ENCODE peak calls at places on chromosome 15, in five cellular contexts. U is suprapubic skin, N is GM12878, D is PC-3, A is fibroblast of pulmonary artery. G is an unnamed sample.

GRCh38 chr15:71800835-71801745 is 9.3 kb upstream of the NR2E3 start:
- DNase-seq in D (peak), U (peak), A (peak), N (no peak), G (peak)

GRCh38 chr15:65326844-65327243 is 22.4 kb downstream of the RNU5B-1 start:
- DNase-seq in U (no peak), A (no peak), D (no peak), N (no peak), G (no peak)

GRCh38 chr15:63601727-63602185 is 4.6 kb downstream of the FBXL22 start:
- DNase-seq in N (no peak), U (no peak), D (no peak), A (no peak), G (peak)

GRCh38 chr15:31135523-31135922 is 34.0 kb upstream of the TRPM1 start:
- DNase-seq in U (no peak), N (no peak), A (no peak), D (no peak), G (no peak)

GRCh38 chr15:85624241-85624855 is 170.4 kb downstream of the KLHL25 start:
- DNase-seq in A (peak), U (no peak), D (no peak), N (no peak), G (no peak)

GRCh38 chr15:50066202-50066601 is 52.8 kb downstream of the ATP8B4 start:
- DNase-seq in U (no peak), N (no peak), D (peak), A (peak), G (no peak)

GRCh38 chr15:92123848-92124631 is 269.6 kb upstream of the ST8SIA2 start:
- DNase-seq in U (no peak), D (no peak), N (no peak), A (no peak), G (no peak)

GRCh38 chr15:70560617-70561328 is 202.6 kb downstream of the UACA start:
- DNase-seq in A (no peak), D (no peak), U (peak), N (no peak), G (no peak)

GRCh38 chr15:98077186-98077585 is 116.7 kb downstream of the ARRDC4 start:
- DNase-seq in N (no peak), D (no peak), U (no peak), A (no peak), G (no peak)

GRCh38 chr15:27509014-27509413 is 538.0 kb downstream of the GABRG3 start:
- DNase-seq in N (no peak), D (no peak), U (no peak), A (no peak), G (no peak)

GRCh38 chr15:30043211-30043655 is 39.5 kb upstream of the GOLGA8J start:
- DNase-seq in U (no peak), D (peak), N (no peak), A (peak), G (peak)

GRCh38 chr15:42368096-42368495 is 8.8 kb downstream of the CAPN3 start:
- DNase-seq in U (no peak), A (no peak), N (no peak), D (no peak), G (no peak)

GRCh38 chr15:58307313-58307961 is 124.4 kb upstream of the LIPC start:
- DNase-seq in D (no peak), U (no peak), N (no peak), A (peak), G (no peak)

GRCh38 chr15:95304116-95304873 is 1026.2 kb upstream of the NR2F2 start:
- DNase-seq in U (no peak), D (no peak), N (no peak), A (peak), G (no peak)

GRCh38 chr15:71043373-71043772 is 71.9 kb upstream of the THSD4 start:
- DNase-seq in A (no peak), D (peak), U (no peak), N (no peak), G (no peak)

GRCh38 chr15:68713874-68714273 is 106.8 kb downstream of the ANP32A start:
- DNase-seq in A (no peak), N (no peak), D (no peak), U (no peak), G (no peak)

GRCh38 chr15:87489902-87490301 is 766.6 kb downstream of the NTRK3 start:
- DNase-seq in N (no peak), A (no peak), D (no peak), U (no peak), G (no peak)

GRCh38 chr15:85588657-85589056 is 206.1 kb downstream of the KLHL25 start:
- DNase-seq in A (peak), N (no peak), D (no peak), U (no peak), G (no peak)

GRCh38 chr15:59993950-59994401 is 10.1 kb upstream of the FOXB1 start:
- DNase-seq in U (no peak), A (no peak), N (no peak), D (no peak), G (peak)

GRCh38 chr15:28101201-28101600 is 2.1 kb upstream of the OCA2 start:
- DNase-seq in D (no peak), N (no peak), U (peak), A (no peak), G (no peak)

GRCh38 chr15:72338617-72339321 is 18.8 kb upstream of the CELF6 start:
- DNase-seq in A (peak), N (no peak), U (no peak), D (peak), G (no peak)

GRCh38 chr15:44394062-44394461 is 33.4 kb upstream of the CTDSPL2 start:
- DNase-seq in A (peak), U (no peak), N (no peak), D (no peak), G (no peak)
- H3K4me3 ChIP-seq in A (no peak), U (no peak), N (no peak), D (no peak), G (no peak)

GRCh38 chr15:89198934-89199333 is 22.4 kb downstream of the RLBP1 start:
- DNase-seq in D (no peak), A (no peak), U (no peak), N (no peak), G (no peak)
- H3K4me3 ChIP-seq in D (no peak), A (no peak), U (no peak), N (no peak), G (no peak)

DNA sequence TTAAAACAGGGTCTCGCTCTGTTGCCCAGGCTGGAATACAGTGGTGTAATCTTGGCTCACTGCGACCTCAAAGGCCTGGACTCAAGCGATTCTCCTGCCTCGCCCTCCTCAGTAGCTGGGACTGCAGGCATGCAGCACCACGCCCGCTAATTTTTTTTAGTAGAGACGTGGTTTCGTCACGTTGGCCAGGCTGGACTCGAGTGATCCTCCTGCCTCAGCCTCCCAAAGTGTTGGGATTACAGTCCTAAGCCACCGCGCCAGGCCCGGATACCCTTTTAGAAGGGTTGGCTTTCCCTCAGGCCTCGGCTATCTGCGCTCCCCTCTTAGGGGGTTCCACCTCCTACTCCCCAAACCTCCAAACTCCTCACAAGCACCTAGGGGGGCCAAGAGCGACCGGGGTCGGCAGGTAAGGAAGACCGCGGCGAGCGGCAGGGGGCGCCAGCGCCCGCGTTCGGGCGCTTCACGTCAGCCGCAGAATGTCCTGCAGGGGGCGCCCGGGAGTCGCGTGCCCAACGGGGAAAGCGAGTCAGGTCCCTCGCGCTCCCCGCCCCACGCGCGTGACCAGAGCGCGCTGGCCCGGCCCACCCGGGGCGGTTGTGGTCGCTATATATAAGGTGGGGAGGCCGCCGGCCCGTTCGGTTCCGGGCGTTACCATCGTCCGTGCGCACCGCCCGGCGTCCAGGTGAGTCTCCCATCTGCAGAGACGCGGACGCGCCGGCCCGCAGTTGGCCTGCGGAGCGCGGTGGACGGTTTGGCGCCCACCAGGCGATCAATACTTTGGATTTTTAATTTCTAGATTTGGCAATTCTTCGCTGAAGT is 51.8 kb upstream of the GATM start:
- DNase-seq in U (peak), N (no peak), D (peak), A (peak), G (no peak)
- H3K4me3 ChIP-seq in U (peak), N (peak), D (peak), A (peak), G (no peak)

DNA sequence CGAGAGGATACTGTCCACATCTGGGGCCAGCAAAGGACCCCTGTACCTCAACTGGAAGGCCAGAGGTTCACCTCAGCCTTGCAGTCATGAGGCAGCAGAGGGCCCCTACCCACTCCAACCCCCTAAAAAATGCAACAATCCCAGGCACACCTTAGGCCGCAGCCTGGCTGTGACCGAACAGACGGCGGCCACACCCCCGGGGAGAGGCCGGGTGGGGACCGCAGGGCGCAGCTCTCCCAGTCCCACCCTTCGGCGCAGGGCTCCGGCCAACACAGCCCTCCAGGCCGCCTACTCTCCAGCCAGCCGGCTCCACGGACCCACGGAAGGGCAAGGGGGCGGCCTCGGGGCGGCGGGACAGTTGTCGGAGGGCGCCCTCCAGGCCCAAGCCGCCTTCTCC is 457 bp upstream of the DNAJA4 start:
- DNase-seq in U (no peak), A (no peak), D (no peak), N (no peak), G (no peak)
- H3K4me3 ChIP-seq in U (peak), A (no peak), D (peak), N (peak), G (no peak)

GRCh38 chr15:74783072-74783807 is 1.4 kb downstream of the CSK start:
- DNase-seq in N (no peak), D (no peak), U (no peak), A (peak), G (peak)

GRCh38 chr15:74784426-74784825 is 2.5 kb downstream of the CSK start:
- DNase-seq in D (no peak), N (no peak), U (no peak), A (no peak), G (peak)

GRCh38 chr15:74782596-74783071 is 754 bp downstream of the CSK start:
- DNase-seq in D (no peak), U (no peak), N (no peak), A (no peak), G (no peak)

GRCh38 chr15:74784854-74785715 is 3.2 kb downstream of the CSK start:
- DNase-seq in U (no peak), N (no peak), D (no peak), A (no peak), G (peak)

DNA sequence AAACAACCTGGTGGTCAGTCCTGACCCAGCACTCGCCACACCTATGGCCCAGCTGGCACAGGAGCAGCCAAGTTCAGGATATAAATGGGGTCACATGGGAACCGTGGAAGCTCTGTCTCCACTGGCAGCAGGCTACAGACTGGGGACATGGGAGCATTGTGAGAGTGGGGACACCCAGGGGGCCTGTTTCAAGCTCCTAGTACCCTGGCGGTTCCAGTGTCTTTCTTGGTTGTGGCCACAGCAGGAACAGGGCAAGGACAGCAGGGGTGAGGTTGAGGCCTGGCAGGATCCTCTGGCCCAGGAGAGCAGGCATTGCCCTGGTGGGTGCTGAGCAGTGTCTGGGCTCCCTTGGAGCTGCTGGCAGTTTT is 1.9 kb downstream of the CSK start:
- DNase-seq in A (no peak), U (no peak), N (no peak), D (no peak), G (no peak)
- H3K4me3 ChIP-seq in A (peak), U (peak), N (peak), D (peak), G (peak)

DNA sequence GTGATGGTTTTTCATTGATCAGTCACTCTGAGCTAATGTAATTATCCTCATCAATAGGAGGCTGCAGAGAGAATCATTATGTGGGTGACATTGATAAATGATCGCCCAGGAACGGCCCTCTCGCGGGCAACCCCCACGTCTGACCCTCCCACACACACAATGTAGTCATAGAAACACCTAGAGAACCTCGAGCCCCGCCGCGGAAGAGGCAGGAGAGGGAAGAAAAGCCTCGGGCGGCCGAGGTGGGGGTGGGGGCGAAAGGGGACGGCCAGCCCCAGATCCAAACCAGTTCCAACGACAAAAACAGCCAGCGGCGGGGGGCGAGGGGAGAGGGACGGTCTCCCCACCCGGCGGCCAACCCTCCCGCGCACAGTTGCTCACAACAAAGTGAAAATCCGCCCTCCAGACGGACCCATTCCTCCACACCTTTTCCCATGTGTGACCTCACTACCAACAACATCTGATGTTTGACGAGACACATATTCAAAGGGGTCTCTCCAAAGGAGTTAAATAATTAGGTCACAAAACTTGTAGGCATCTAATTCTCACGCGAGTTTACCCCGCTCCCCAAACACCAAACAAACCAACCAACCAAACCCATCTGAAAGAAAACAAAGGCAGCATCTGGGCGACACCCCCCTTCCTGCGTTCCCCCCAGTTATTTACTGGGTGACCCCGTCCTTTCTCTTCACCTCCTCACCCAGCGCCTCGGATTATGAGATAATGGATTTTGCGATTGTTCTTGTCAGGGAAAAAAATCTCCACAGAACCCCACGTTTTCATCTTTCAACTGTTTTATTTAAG is 212.9 kb downstream of the MEIS2 start:
- DNase-seq in U (no peak), A (peak), D (no peak), N (no peak), G (no peak)
- H3K4me3 ChIP-seq in U (peak), A (peak), D (no peak), N (peak), G (no peak)

GRCh38 chr15:96320703-96321421 is 9.6 kb upstream of the NR2F2 start:
- DNase-seq in U (no peak), D (no peak), A (no peak), N (no peak), G (no peak)
- H3K4me3 ChIP-seq in U (peak), D (no peak), A (no peak), N (peak), G (no peak)